ENCODE peak calls at places on chromosomes 3 and 15, in six cellular contexts. One of them, this sample, is unnamed.

GRCh38 chr3:159824341-159824740 is 164.3 kb upstream of the IL12A start:
- ATAC-seq in GM12878: no peak
- ATAC-seq in K562: no peak
- ATAC-seq in HepG2: no peak
- ATAC-seq in A549: peak
- ATAC-seq in upper lobe of left lung: peak
- ATAC-seq in this sample: peak

GRCh38 chr15:58467121-58467721 is 35.4 kb downstream of the LIPC start:
- ATAC-seq in K562: peak
- ATAC-seq in HepG2: peak
- ATAC-seq in A549: no peak
- ATAC-seq in upper lobe of left lung: no peak
- ATAC-seq in GM12878: no peak
- ATAC-seq in this sample: no peak

GRCh38 chr3:50624634-50625033 is 7.7 kb downstream of the MAPKAPK3 start:
- ATAC-seq in A549: no peak
- ATAC-seq in HepG2: peak
- ATAC-seq in K562: no peak
- ATAC-seq in GM12878: no peak
- ATAC-seq in upper lobe of left lung: no peak
- ATAC-seq in this sample: no peak

GRCh38 chr3:97711664-97712063 is 52.9 kb upstream of the ARL6 start:
- ATAC-seq in A549: no peak
- ATAC-seq in HepG2: no peak
- ATAC-seq in upper lobe of left lung: no peak
- ATAC-seq in GM12878: no peak
- ATAC-seq in K562: no peak
- ATAC-seq in this sample: no peak

GRCh38 chr3:156668073-156668763 is 6.2 kb upstream of the TIPARP start:
- ATAC-seq in A549: no peak
- ATAC-seq in upper lobe of left lung: peak
- ATAC-seq in HepG2: no peak
- ATAC-seq in GM12878: peak
- ATAC-seq in K562: peak
- ATAC-seq in this sample: peak

GRCh38 chr15:77497942-77498361 is 77.3 kb downstream of the HMG20A start:
- ATAC-seq in upper lobe of left lung: no peak
- ATAC-seq in A549: no peak
- ATAC-seq in K562: no peak
- ATAC-seq in HepG2: no peak
- ATAC-seq in GM12878: no peak
- ATAC-seq in this sample: no peak

GRCh38 chr3:172138031-172138538 is 98.7 kb downstream of the FNDC3B start:
- ATAC-seq in upper lobe of left lung: no peak
- ATAC-seq in K562: peak
- ATAC-seq in A549: no peak
- ATAC-seq in HepG2: no peak
- ATAC-seq in GM12878: peak
- ATAC-seq in this sample: no peak

GRCh38 chr3:94481499-94481898 is 418.6 kb downstream of the NSUN3 start:
- ATAC-seq in HepG2: no peak
- ATAC-seq in A549: no peak
- ATAC-seq in upper lobe of left lung: no peak
- ATAC-seq in K562: no peak
- ATAC-seq in GM12878: no peak
- ATAC-seq in this sample: no peak

GRCh38 chr3:58039609-58040008 is 31.4 kb downstream of the FLNB start:
- ATAC-seq in upper lobe of left lung: no peak
- ATAC-seq in A549: no peak
- ATAC-seq in HepG2: no peak
- ATAC-seq in GM12878: no peak
- ATAC-seq in K562: no peak
- ATAC-seq in this sample: no peak

GRCh38 chr15:77493324-77493907 is 72.7 kb downstream of the HMG20A start:
- ATAC-seq in upper lobe of left lung: peak
- ATAC-seq in A549: no peak
- ATAC-seq in K562: peak
- ATAC-seq in GM12878: peak
- ATAC-seq in HepG2: no peak
- ATAC-seq in this sample: no peak

GRCh38 chr15:48149858-48150257 is 28.2 kb downstream of the MYEF2 start:
- ATAC-seq in upper lobe of left lung: no peak
- ATAC-seq in A549: no peak
- ATAC-seq in GM12878: no peak
- ATAC-seq in HepG2: no peak
- ATAC-seq in K562: no peak
- ATAC-seq in this sample: no peak

GRCh38 chr15:98896802-98897732 is 110.5 kb downstream of the PGPEP1L start:
- ATAC-seq in K562: no peak
- ATAC-seq in GM12878: no peak
- ATAC-seq in A549: peak
- ATAC-seq in HepG2: peak
- ATAC-seq in upper lobe of left lung: peak
- ATAC-seq in this sample: peak

GRCh38 chr3:195065864-195066185 is 205.1 kb downstream of the XXYLT1 start:
- ATAC-seq in A549: no peak
- ATAC-seq in K562: no peak
- ATAC-seq in GM12878: no peak
- ATAC-seq in HepG2: no peak
- ATAC-seq in upper lobe of left lung: no peak
- ATAC-seq in this sample: no peak

GRCh38 chr3:162270059-162270458 is 773.5 kb downstream of the OTOL1 start:
- ATAC-seq in upper lobe of left lung: no peak
- ATAC-seq in HepG2: no peak
- ATAC-seq in GM12878: no peak
- ATAC-seq in A549: no peak
- ATAC-seq in K562: no peak
- ATAC-seq in this sample: no peak
- TF ChIP-seq EP300 in upper lobe of left lung: no peak
- TF ChIP-seq EP300 in HepG2: no peak
- TF ChIP-seq EP300 in GM12878: no peak
- TF ChIP-seq EP300 in A549: no peak
- TF ChIP-seq EP300 in K562: no peak
- TF ChIP-seq EP300 in this sample: no peak

GRCh38 chr3:49616491-49616941 is 57.6 kb upstream of the APEH start:
- ATAC-seq in K562: no peak
- ATAC-seq in A549: no peak
- ATAC-seq in GM12878: no peak
- ATAC-seq in HepG2: no peak
- ATAC-seq in upper lobe of left lung: no peak
- ATAC-seq in this sample: no peak
- TF ChIP-seq EP300 in K562: no peak
- TF ChIP-seq EP300 in A549: no peak
- TF ChIP-seq EP300 in GM12878: no peak
- TF ChIP-seq EP300 in HepG2: no peak
- TF ChIP-seq EP300 in upper lobe of left lung: no peak
- TF ChIP-seq EP300 in this sample: no peak

GRCh38 chr15:89103481-89104171 is 15.4 kb downstream of the ABHD2 start:
- ATAC-seq in GM12878: no peak
- ATAC-seq in A549: no peak
- ATAC-seq in HepG2: no peak
- ATAC-seq in upper lobe of left lung: no peak
- ATAC-seq in K562: no peak
- ATAC-seq in this sample: no peak

GRCh38 chr15:89104172-89104564 is 15.9 kb downstream of the ABHD2 start:
- ATAC-seq in GM12878: no peak
- ATAC-seq in A549: no peak
- ATAC-seq in K562: no peak
- ATAC-seq in upper lobe of left lung: no peak
- ATAC-seq in HepG2: no peak
- ATAC-seq in this sample: no peak

GRCh38 chr15:89099968-89100367 is 11.7 kb downstream of the ABHD2 start:
- ATAC-seq in HepG2: no peak
- ATAC-seq in GM12878: no peak
- ATAC-seq in A549: no peak
- ATAC-seq in K562: no peak
- ATAC-seq in upper lobe of left lung: no peak
- ATAC-seq in this sample: no peak

GRCh38 chr15:89098281-89098680 is 10.0 kb downstream of the ABHD2 start:
- ATAC-seq in GM12878: no peak
- ATAC-seq in A549: no peak
- ATAC-seq in upper lobe of left lung: no peak
- ATAC-seq in HepG2: no peak
- ATAC-seq in K562: no peak
- ATAC-seq in this sample: no peak

GRCh38 chr15:89101302-89102191 is 13.3 kb downstream of the ABHD2 start:
- ATAC-seq in upper lobe of left lung: peak
- ATAC-seq in HepG2: peak
- ATAC-seq in K562: no peak
- ATAC-seq in GM12878: peak
- ATAC-seq in A549: peak
- ATAC-seq in this sample: peak
- TF ChIP-seq EP300 in upper lobe of left lung: peak
- TF ChIP-seq EP300 in HepG2: no peak
- TF ChIP-seq EP300 in K562: no peak
- TF ChIP-seq EP300 in GM12878: no peak
- TF ChIP-seq EP300 in A549: peak
- TF ChIP-seq EP300 in this sample: no peak

DNA sequence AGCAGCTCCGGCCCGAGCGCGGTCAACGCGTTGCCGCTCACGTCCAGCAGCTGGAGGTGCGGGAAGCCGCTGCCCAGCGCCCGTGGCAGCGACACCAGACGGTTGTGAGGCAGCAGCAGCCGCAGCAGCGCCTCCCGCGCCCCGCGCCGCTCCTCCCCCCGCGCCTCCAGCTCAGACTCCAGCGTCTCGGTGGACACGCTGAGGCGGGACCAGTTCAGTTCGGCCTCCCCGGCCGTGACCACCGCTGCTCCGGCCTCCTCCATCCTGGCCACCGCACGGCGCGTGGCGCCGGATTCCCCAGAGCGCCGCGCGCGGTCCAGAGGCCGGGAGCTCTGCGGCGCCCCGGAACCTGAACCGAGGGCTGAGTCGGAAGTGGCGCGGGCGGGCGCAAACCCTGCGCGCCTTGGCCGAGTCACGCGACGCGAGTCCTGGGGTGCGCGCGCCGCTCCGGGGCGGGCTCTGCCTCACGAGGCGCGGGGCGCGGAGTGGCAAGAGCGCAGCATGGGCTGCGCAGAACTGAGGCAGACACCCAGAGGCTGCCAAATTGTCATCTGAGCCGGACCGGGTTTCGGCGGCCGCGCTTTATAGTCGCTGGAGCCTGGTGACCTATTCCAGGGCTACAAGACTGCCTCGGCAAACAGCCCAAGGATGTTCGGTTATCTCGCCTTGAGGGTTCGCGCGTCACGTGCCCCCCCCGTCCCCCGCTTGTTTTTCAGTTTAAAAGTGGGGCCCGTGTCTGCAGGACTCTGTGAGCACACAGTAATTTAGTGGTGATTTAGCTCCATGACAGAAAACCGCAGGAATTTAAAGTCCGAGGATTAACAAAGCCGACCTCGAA is at the start of gene LRRC58:
- ATAC-seq in upper lobe of left lung: peak
- ATAC-seq in A549: peak
- ATAC-seq in HepG2: peak
- ATAC-seq in GM12878: peak
- ATAC-seq in K562: peak
- ATAC-seq in this sample: peak
- TF ChIP-seq EP300 in upper lobe of left lung: peak
- TF ChIP-seq EP300 in A549: no peak
- TF ChIP-seq EP300 in HepG2: peak
- TF ChIP-seq EP300 in GM12878: no peak
- TF ChIP-seq EP300 in K562: no peak
- TF ChIP-seq EP300 in this sample: no peak

This sample was measured in gastroesophageal sphincter.